ENCODE peak calls at places on chromosomes 5 and 9, in five cellular contexts. S is glutamatergic neuron, L is GM20000, I is astrocyte, C is dorsolateral prefrontal cortex. D is an unnamed sample.

GRCh38 chr5:76958976-76959767 is 6.3 kb downstream of the CRHBP start:
- DNase-seq in S (no peak), C (no peak), L (no peak), I (peak), D (no peak)

GRCh38 chr5:172172912-172173591 is 15.0 kb downstream of the STK10 start:
- DNase-seq in L (no peak), C (peak), S (no peak), I (no peak), D (no peak)

GRCh38 chr9:111984075-111984802 is 87.6 kb downstream of the UGCG start:
- DNase-seq in I (no peak), L (no peak), S (no peak), C (no peak), D (no peak)

GRCh38 chr9:133054966-133055365 is 6.8 kb upstream of the CEL start:
- DNase-seq in I (peak), C (peak), S (no peak), L (no peak), D (no peak)

GRCh38 chr5:178286226-178287090 is 53.9 kb upstream of the PHYKPL start:
- DNase-seq in C (no peak), I (no peak), S (peak), L (no peak), D (no peak)

GRCh38 chr5:72210913-72211670 is 103.8 kb downstream of the MAP1B start:
- DNase-seq in S (no peak), L (no peak), I (peak), C (no peak), D (no peak)

GRCh38 chr5:77066191-77066590 is 20.9 kb downstream of the ZBED3 start:
- DNase-seq in I (no peak), S (no peak), L (no peak), C (no peak), D (no peak)

GRCh38 chr5:76855961-76856360 is 6.1 kb downstream of the S100Z start:
- DNase-seq in S (no peak), L (no peak), C (no peak), I (no peak), D (no peak)

GRCh38 chr5:79109527-79110492 is 1.8 kb upstream of the BHMT start:
- DNase-seq in L (peak), I (no peak), C (no peak), S (no peak), D (peak)

GRCh38 chr5:10759111-10759510 is 1.9 kb downstream of the DAP start:
- DNase-seq in I (no peak), L (no peak), S (no peak), C (no peak), D (no peak)

GRCh38 chr5:75603421-75603820 is 7.8 kb upstream of the ANKDD1B start:
- DNase-seq in S (no peak), I (peak), C (no peak), L (no peak), D (no peak)

GRCh38 chr5:75831561-75831960 is 114.3 kb upstream of the POC5 start:
- DNase-seq in I (no peak), L (no peak), C (no peak), S (no peak), D (no peak)

GRCh38 chr9:134271338-134272301 is 54.6 kb upstream of the RXRA start:
- DNase-seq in I (no peak), C (no peak), L (no peak), S (no peak), D (no peak)

GRCh38 chr5:138850854-138851253 is 24.3 kb downstream of the LRRTM2 start:
- DNase-seq in L (no peak), I (no peak), S (no peak), C (no peak), D (no peak)

GRCh38 chr9:37430841-37431597 is 8.5 kb downstream of the GRHPR start:
- DNase-seq in L (no peak), I (peak), C (peak), S (no peak), D (no peak)

GRCh38 chr9:131733601-131734061 is 6.2 kb downstream of the RAPGEF1 start:
- DNase-seq in S (no peak), C (no peak), L (no peak), I (peak), D (no peak)

GRCh38 chr5:21688655-21689054 is 1164.5 kb downstream of the CDH12 start:
- DNase-seq in C (no peak), L (no peak), I (peak), S (no peak), D (no peak)

GRCh38 chr9:100352201-100352726 is 478 bp downstream of the TEX10 start:
- DNase-seq in C (peak), S (no peak), L (peak), I (peak), D (peak)

GRCh38 chr9:132670816-132671371 is 630 bp downstream of the GTF3C4 start:
- DNase-seq in L (peak), S (peak), I (no peak), C (no peak), D (peak)

GRCh38 chr9:36935768-36936497 is 98.1 kb downstream of the PAX5 start:
- DNase-seq in C (no peak), L (peak), I (no peak), S (no peak), D (no peak)

GRCh38 chr5:87340716-87341115 is 72.0 kb downstream of the CCNH start:
- DNase-seq in I (no peak), S (no peak), C (no peak), L (peak), D (no peak)

GRCh38 chr5:81835813-81836458 is 85.0 kb upstream of the SSBP2 start:
- DNase-seq in S (no peak), L (no peak), I (no peak), C (no peak), D (no peak)

GRCh38 chr5:33073856-33074255 is 362.7 kb downstream of the NPR3 start:
- DNase-seq in S (no peak), C (no peak), I (no peak), L (no peak), D (no peak)

GRCh38 chr5:168415971-168416370 is 70.3 kb upstream of the RARS1 start:
- DNase-seq in L (no peak), S (no peak), C (no peak), I (no peak), D (no peak)

GRCh38 chr9:134852906-134853654 is 27.5 kb upstream of the FCN2 start:
- DNase-seq in C (no peak), S (no peak), I (no peak), L (no peak), D (no peak)

GRCh38 chr5:56148453-56148971 is 84.6 kb downstream of the ANKRD55 start:
- DNase-seq in L (peak), C (no peak), S (no peak), I (no peak), D (no peak)

GRCh38 chr5:148202531-148203092 is at the start of gene SPINK6:
- DNase-seq in C (no peak), S (no peak), L (no peak), I (peak), D (no peak)

GRCh38 chr5:57690724-57691123 is 208.1 kb upstream of the ACTBL2 start:
- DNase-seq in S (no peak), C (no peak), L (no peak), I (no peak), D (no peak)

GRCh38 chr5:62316110-62316509 is 10.1 kb downstream of the KIF2A start:
- DNase-seq in I (peak), C (no peak), S (no peak), L (no peak), D (no peak)

GRCh38 chr9:127683723-127684122 is 23.1 kb upstream of the CFAP157 start:
- DNase-seq in L (no peak), C (no peak), S (no peak), I (peak), D (no peak)

GRCh38 chr5:112693301-112693700 is 44.4 kb upstream of the APC start:
- DNase-seq in L (no peak), S (no peak), C (no peak), I (no peak), D (no peak)

GRCh38 chr5:142405814-142406395 is 81.1 kb upstream of the SPRY4 start:
- DNase-seq in S (no peak), C (no peak), L (no peak), I (no peak), D (no peak)

GRCh38 chr9:14440062-14440461 is 126.1 kb upstream of the NFIB start:
- DNase-seq in C (no peak), L (no peak), I (no peak), S (no peak), D (no peak)

GRCh38 chr9:14445946-14446345 is 132.0 kb upstream of the NFIB start:
- DNase-seq in L (no peak), I (no peak), C (no peak), S (no peak), D (no peak)

GRCh38 chr9:14439555-14439954 is 125.6 kb upstream of the NFIB start:
- DNase-seq in I (no peak), S (no peak), C (no peak), L (no peak), D (no peak)

GRCh38 chr9:14438232-14438966 is 124.5 kb upstream of the NFIB start:
- DNase-seq in C (no peak), I (no peak), L (no peak), S (no peak), D (no peak)

GRCh38 chr9:14441976-14442651 is 128.2 kb upstream of the NFIB start:
- DNase-seq in S (peak), C (no peak), I (no peak), L (no peak), D (peak)
- TF ChIP-seq CTCF in S (peak), C (no peak), I (peak), L (no peak), D (peak)

DNA sequence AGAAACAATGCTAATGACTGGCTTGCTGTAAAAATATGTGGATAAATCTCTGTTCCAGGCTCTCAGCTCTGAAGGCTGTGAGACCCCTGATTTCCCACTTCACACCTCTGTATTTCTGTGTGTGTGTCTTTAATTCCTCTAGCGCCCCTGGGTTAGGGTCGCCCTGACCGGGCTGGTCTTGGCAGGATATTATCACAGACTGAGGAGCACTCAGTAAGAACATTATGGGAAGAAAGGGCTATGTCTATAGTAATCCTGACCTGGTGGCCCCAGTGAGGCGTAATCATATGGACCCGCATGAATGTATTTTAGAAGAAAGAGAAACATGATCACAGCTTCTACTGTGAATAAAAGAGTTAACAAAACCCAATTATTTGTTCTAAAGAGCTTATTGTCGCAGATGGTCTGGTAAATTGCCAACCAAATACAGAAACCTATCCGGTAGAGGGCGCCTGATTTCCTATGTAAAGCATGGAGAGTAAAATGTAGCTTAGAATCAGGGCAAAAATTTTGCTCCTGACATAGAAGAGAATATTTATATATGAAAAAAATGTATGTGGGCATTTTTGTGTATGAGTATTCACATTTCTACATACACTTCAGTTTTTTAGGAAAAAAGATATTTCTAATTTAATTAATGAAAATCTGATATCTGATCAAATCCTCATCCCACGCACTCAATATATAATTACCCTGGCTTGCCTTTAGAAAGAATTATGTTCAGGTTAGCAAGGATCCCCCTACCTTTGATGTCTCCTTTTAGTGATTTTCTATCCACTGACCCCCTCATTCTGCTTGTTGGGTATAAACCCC is 5.8 kb upstream of the IFNA1 start:
- DNase-seq in L (peak), C (no peak), S (no peak), I (peak), D (peak)
- TF ChIP-seq CTCF in L (peak), C (peak), S (peak), I (peak), D (peak)

GRCh38 chr5:179800696-179801201 is 5.9 kb downstream of the MGAT4B start:
- DNase-seq in I (no peak), L (peak), S (no peak), C (no peak), D (no peak)
- TF ChIP-seq CTCF in I (no peak), L (no peak), S (no peak), C (no peak), D (no peak)

DNA sequence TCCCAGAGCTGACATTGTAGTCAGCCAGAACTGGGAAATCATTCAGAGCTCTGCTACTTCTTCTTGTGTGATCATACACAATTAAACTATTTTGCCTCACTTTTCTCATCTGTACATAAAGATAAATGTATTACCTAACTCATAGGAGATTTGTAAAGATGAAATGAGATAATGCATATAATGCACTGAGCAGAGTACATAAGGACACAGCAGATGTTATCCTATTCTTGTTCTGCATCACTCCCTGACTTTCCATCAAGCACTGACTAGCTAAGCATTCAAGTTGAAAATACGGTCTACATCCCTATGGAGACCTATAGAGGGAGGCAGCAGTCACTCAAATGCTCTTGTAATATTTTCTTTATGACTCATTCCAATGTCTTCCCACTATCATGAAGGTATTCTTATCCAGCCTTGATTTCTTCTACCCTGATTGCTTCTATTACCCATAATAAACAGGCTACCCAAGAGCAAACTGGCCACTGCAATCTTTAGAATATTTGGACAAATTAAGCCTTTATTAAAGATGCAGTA is 16.3 kb upstream of the PRR16 start:
- DNase-seq in S (no peak), C (no peak), L (no peak), I (peak), D (no peak)
- TF ChIP-seq CTCF in S (no peak), C (no peak), L (no peak), I (peak), D (no peak)

GRCh38 chr5:174020928-174021304 is 24.6 kb upstream of the NSG2 start:
- DNase-seq in L (no peak), I (no peak), S (no peak), C (no peak), D (no peak)
- TF ChIP-seq CTCF in L (no peak), I (no peak), S (no peak), C (no peak), D (no peak)

DNA sequence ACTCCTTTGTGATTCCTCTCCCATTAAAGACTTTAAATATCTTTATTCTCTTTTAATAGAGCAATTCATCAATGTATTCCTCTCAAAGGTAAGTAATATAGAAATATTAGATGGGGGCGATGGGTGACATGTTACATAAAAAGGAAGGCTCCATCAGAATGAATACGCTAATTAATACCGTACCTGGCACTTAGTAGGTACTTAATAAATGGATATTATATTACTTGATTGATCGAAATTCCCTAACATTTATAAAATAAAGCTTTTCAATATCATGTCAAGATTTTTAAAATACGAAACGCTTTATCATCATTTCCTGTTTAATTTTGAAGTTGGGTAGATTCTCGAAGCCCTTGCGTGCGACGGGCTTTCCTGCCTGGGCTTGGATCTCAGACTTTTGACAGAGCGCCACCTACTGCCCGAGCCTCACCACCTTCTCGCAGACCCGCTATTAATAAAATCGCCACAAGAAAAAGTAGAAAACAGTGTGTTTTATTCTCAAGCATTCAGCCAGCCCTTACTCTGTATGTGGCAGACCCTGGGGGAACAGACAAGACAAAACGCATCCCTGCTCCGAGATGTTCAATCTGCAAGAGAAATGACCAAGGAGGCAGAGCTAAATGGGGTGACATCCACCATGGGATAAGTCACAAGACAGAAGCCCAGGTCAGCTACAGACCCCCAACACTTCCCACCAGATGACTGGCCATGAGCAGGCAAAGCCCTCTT is 99.3 kb downstream of the C5orf15 start:
- DNase-seq in L (peak), S (peak), I (peak), C (peak), D (peak)
- TF ChIP-seq CTCF in L (peak), S (peak), I (peak), C (peak), D (peak)

GRCh38 chr5:135460246-135461033 is 8.3 kb upstream of the TIFAB start:
- DNase-seq in I (no peak), C (peak), L (no peak), S (no peak), D (no peak)

GRCh38 chr5:135461752-135462151 is 9.6 kb upstream of the TIFAB start:
- DNase-seq in C (peak), S (no peak), I (no peak), L (no peak), D (no peak)

GRCh38 chr5:135465391-135466122 is 13.4 kb upstream of the TIFAB start:
- DNase-seq in C (peak), I (no peak), L (no peak), S (no peak), D (no peak)

GRCh38 chr5:135458921-135459331 is 6.8 kb upstream of the TIFAB start:
- DNase-seq in I (peak), C (peak), S (no peak), L (no peak), D (no peak)

GRCh38 chr5:135462304-135462703 is 10.2 kb upstream of the TIFAB start:
- DNase-seq in I (peak), L (peak), C (peak), S (peak), D (peak)
- TF ChIP-seq CTCF in I (peak), L (peak), C (peak), S (peak), D (peak)

GRCh38 chr9:136264046-136264802 is 18.6 kb upstream of the QSOX2 start:
- DNase-seq in I (no peak), S (peak), C (no peak), L (no peak), D (no peak)
- TF ChIP-seq CTCF in I (no peak), S (no peak), C (no peak), L (no peak), D (no peak)

DNA sequence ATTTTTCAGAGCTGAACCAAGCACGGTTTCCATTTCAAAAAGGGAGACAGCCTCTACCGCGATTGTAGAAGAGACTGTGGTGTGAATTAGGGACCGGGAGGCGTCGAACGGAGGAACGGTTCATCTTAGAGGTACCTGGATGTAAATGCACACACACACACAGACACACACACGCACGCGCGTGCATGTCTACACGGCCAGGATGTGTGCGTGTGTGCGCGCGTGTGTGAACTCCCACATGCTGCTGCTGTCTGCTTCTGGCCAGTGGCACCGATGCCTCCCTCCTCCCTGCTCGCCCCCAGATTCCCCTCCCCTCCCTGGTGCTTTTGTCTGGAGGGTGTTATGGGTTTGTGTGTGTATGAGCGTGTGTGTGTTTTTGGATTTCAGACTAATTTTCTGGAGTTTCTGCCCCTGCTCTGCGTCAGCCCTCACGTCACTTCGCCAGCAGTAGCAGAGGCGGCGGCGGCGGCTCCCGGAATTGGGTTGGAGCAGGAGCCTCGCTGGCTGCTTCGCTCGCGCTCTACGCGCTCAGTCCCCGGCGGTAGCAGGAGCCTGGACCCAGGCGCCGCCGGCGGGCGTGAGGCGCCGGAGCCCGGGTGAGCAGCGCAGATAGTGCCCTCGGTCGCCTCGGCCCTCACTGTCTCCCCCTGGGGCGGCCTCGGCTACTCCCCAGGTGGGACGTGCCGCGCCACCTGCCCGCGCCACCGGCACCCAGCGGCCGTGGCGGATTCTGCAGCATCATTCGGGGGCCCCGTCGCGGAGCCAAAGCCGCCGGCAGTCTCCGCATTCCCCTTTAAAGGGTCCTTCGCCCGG is at the start of gene NTRK2:
- DNase-seq in I (peak), L (peak), C (peak), S (peak), D (peak)
- TF ChIP-seq CTCF in I (no peak), L (no peak), C (peak), S (peak), D (no peak)

D was measured in endothelial cell.